ENCODE peak calls at places on chromosomes 3 and 15, in seven cellular contexts. One of them, this sample, is unnamed.

GRCh38 chr3:12766541-12766940 is 7.5 kb upstream of the TMEM40 start:
- DNase-seq in esophagus squamous epithelium: no peak
- DNase-seq in activated naive CD8-positive, alpha-beta T cell treated with anti-CD3 and anti-CD28 coated beads, Interleukin-2, amount 50 U/mL, for 24 hours: no peak
- DNase-seq in colonic mucosa: no peak
- DNase-seq in EH: peak; percentile 56
- DNase-seq in pulmonary artery endothelial cell: no peak
- DNase-seq in stimulated activated naive CD4-positive, alpha-beta T cell: no peak
- DNase-seq in this sample: no peak

GRCh38 chr3:122619040-122619439 is 41.6 kb downstream of the PARP15 start:
- DNase-seq in stimulated activated naive CD4-positive, alpha-beta T cell: no peak
- DNase-seq in EH: peak; percentile 5
- DNase-seq in activated naive CD8-positive, alpha-beta T cell treated with anti-CD3 and anti-CD28 coated beads, Interleukin-2, amount 50 U/mL, for 24 hours: no peak
- DNase-seq in esophagus squamous epithelium: no peak
- DNase-seq in pulmonary artery endothelial cell: no peak
- DNase-seq in colonic mucosa: no peak
- DNase-seq in this sample: no peak

GRCh38 chr3:36992806-36993325 is at the start of gene EPM2AIP1:
- DNase-seq in activated naive CD8-positive, alpha-beta T cell treated with anti-CD3 and anti-CD28 coated beads, Interleukin-2, amount 50 U/mL, for 24 hours: no peak
- DNase-seq in EH: no peak
- DNase-seq in esophagus squamous epithelium: no peak
- DNase-seq in colonic mucosa: no peak
- DNase-seq in stimulated activated naive CD4-positive, alpha-beta T cell: no peak
- DNase-seq in pulmonary artery endothelial cell: no peak
- DNase-seq in this sample: no peak

GRCh38 chr3:134364061-134364935 is 9.9 kb downstream of the AMOTL2 start:
- DNase-seq in pulmonary artery endothelial cell: peak; percentile 89
- DNase-seq in stimulated activated naive CD4-positive, alpha-beta T cell: peak; percentile 7
- DNase-seq in activated naive CD8-positive, alpha-beta T cell treated with anti-CD3 and anti-CD28 coated beads, Interleukin-2, amount 50 U/mL, for 24 hours: no peak
- DNase-seq in esophagus squamous epithelium: peak; percentile 21
- DNase-seq in EH: peak; percentile 99
- DNase-seq in colonic mucosa: peak; percentile 87
- DNase-seq in this sample: peak; percentile 93

GRCh38 chr3:128366136-128366535 is 100.6 kb downstream of the DNAJB8 start:
- DNase-seq in esophagus squamous epithelium: no peak
- DNase-seq in stimulated activated naive CD4-positive, alpha-beta T cell: no peak
- DNase-seq in pulmonary artery endothelial cell: no peak
- DNase-seq in activated naive CD8-positive, alpha-beta T cell treated with anti-CD3 and anti-CD28 coated beads, Interleukin-2, amount 50 U/mL, for 24 hours: no peak
- DNase-seq in EH: no peak
- DNase-seq in colonic mucosa: no peak
- DNase-seq in this sample: no peak

GRCh38 chr15:83288381-83288801 is 3.9 kb upstream of the BNC1 start:
- DNase-seq in activated naive CD8-positive, alpha-beta T cell treated with anti-CD3 and anti-CD28 coated beads, Interleukin-2, amount 50 U/mL, for 24 hours: no peak
- DNase-seq in EH: no peak
- DNase-seq in esophagus squamous epithelium: no peak
- DNase-seq in stimulated activated naive CD4-positive, alpha-beta T cell: no peak
- DNase-seq in colonic mucosa: no peak
- DNase-seq in pulmonary artery endothelial cell: no peak
- DNase-seq in this sample: no peak

GRCh38 chr3:108346301-108346989 is 50.1 kb downstream of the HHLA2 start:
- DNase-seq in EH: no peak
- DNase-seq in colonic mucosa: no peak
- DNase-seq in esophagus squamous epithelium: no peak
- DNase-seq in pulmonary artery endothelial cell: no peak
- DNase-seq in activated naive CD8-positive, alpha-beta T cell treated with anti-CD3 and anti-CD28 coated beads, Interleukin-2, amount 50 U/mL, for 24 hours: no peak
- DNase-seq in stimulated activated naive CD4-positive, alpha-beta T cell: no peak
- DNase-seq in this sample: no peak

GRCh38 chr15:65076486-65077290 is at the start of gene KBTBD13:
- DNase-seq in pulmonary artery endothelial cell: no peak
- DNase-seq in activated naive CD8-positive, alpha-beta T cell treated with anti-CD3 and anti-CD28 coated beads, Interleukin-2, amount 50 U/mL, for 24 hours: no peak
- DNase-seq in EH: no peak
- DNase-seq in colonic mucosa: no peak
- DNase-seq in esophagus squamous epithelium: no peak
- DNase-seq in stimulated activated naive CD4-positive, alpha-beta T cell: no peak
- DNase-seq in this sample: no peak

GRCh38 chr3:69865920-69866679 is 126.8 kb downstream of the MITF start:
- DNase-seq in colonic mucosa: peak; percentile 29
- DNase-seq in stimulated activated naive CD4-positive, alpha-beta T cell: no peak
- DNase-seq in pulmonary artery endothelial cell: no peak
- DNase-seq in EH: peak; percentile 28
- DNase-seq in esophagus squamous epithelium: no peak
- DNase-seq in activated naive CD8-positive, alpha-beta T cell treated with anti-CD3 and anti-CD28 coated beads, Interleukin-2, amount 50 U/mL, for 24 hours: no peak
- DNase-seq in this sample: no peak

GRCh38 chr15:69653846-69654245 is 201.2 kb downstream of the RPLP1 start:
- DNase-seq in stimulated activated naive CD4-positive, alpha-beta T cell: no peak
- DNase-seq in colonic mucosa: peak; percentile 6
- DNase-seq in EH: no peak
- DNase-seq in activated naive CD8-positive, alpha-beta T cell treated with anti-CD3 and anti-CD28 coated beads, Interleukin-2, amount 50 U/mL, for 24 hours: no peak
- DNase-seq in esophagus squamous epithelium: no peak
- DNase-seq in pulmonary artery endothelial cell: no peak
- DNase-seq in this sample: no peak

GRCh38 chr3:16203031-16203430 is 28.6 kb downstream of the GALNT15 start:
- DNase-seq in activated naive CD8-positive, alpha-beta T cell treated with anti-CD3 and anti-CD28 coated beads, Interleukin-2, amount 50 U/mL, for 24 hours: no peak
- DNase-seq in pulmonary artery endothelial cell: no peak
- DNase-seq in stimulated activated naive CD4-positive, alpha-beta T cell: no peak
- DNase-seq in esophagus squamous epithelium: no peak
- DNase-seq in EH: peak; percentile 77
- DNase-seq in colonic mucosa: no peak
- DNase-seq in this sample: no peak